ENCODE peak calls at places on chromosomes 6 and 20, in seven cellular contexts. Q, H, B, P, I, O and L are unnamed samples.

GRCh38 chr20:8043687-8044278 is 24.2 kb upstream of the TMX4 start:
- DNase-seq in Q (peak; percentile 53), H (no peak), B (peak; percentile 82), P (no peak), I (no peak), O (peak; percentile 28), L (no peak)

GRCh38 chr6:36727491-36728021 is 29.9 kb downstream of the RAB44 start:
- DNase-seq in Q (peak; percentile 57), H (no peak), B (no peak), P (no peak), I (no peak), O (no peak), L (no peak)

GRCh38 chr20:61556116-61556515 is 304.1 kb downstream of the CDH4 start:
- DNase-seq in Q (peak; percentile 79), H (no peak), B (no peak), P (no peak), I (no peak), O (no peak), L (no peak)

GRCh38 chr6:117956386-117956785 is 49.3 kb downstream of the SLC35F1 start:
- DNase-seq in Q (no peak), H (no peak), B (no peak), P (no peak), I (no peak), O (peak; percentile 18), L (no peak)

GRCh38 chr20:34473262-34473883 is 42.8 kb upstream of the DYNLRB1 start:
- DNase-seq in Q (peak; percentile 16), H (no peak), B (peak; percentile 65), P (no peak), I (peak; percentile 52), O (peak; percentile 78), L (peak; percentile 22)

GRCh38 chr6:46305833-46306232 is 135.1 kb upstream of the ENPP5 start:
- DNase-seq in Q (peak; percentile 8), H (no peak), B (no peak), P (no peak), I (no peak), O (no peak), L (no peak)

GRCh38 chr6:56708810-56709597 is 66.3 kb upstream of the DST start:
- DNase-seq in Q (peak; percentile 68), H (no peak), B (peak; percentile 78), P (no peak), I (no peak), O (no peak), L (no peak)

GRCh38 chr20:52497731-52498130 is 306.2 kb upstream of the ZFP64 start:
- DNase-seq in Q (no peak), H (no peak), B (no peak), P (no peak), I (no peak), O (no peak), L (no peak)

GRCh38 chr20:53070714-53071392 is 98.7 kb downstream of the TSHZ2 start:
- DNase-seq in Q (no peak), H (no peak), B (no peak), P (no peak), I (no peak), O (no peak), L (no peak)

GRCh38 chr6:127210725-127211124 is 55.9 kb upstream of the RNF146 start:
- DNase-seq in Q (no peak), H (no peak), B (no peak), P (no peak), I (no peak), O (no peak), L (no peak)

GRCh38 chr6:231779-232178 is 60.5 kb upstream of the DUSP22 start:
- DNase-seq in Q (no peak), H (no peak), B (no peak), P (no peak), I (no peak), O (no peak), L (no peak)

GRCh38 chr20:31608256-31608980 is 3.3 kb downstream of the ID1 start:
- DNase-seq in Q (peak; percentile 75), H (no peak), B (peak; percentile 100), P (peak; percentile 88), I (peak; percentile 87), O (peak; percentile 80), L (peak; percentile 58)

GRCh38 chr6:83707829-83708545 is 914 bp downstream of the SNAP91 start:
- DNase-seq in Q (no peak), H (no peak), B (peak; percentile 8), P (no peak), I (no peak), O (peak; percentile 71), L (no peak)

GRCh38 chr20:3106658-3107463 is 22.3 kb upstream of the AVP start:
- DNase-seq in Q (no peak), H (no peak), B (no peak), P (no peak), I (no peak), O (no peak), L (no peak)

GRCh38 chr6:153117986-153118886 is 12.8 kb downstream of the RGS17 start:
- DNase-seq in Q (peak; percentile 88), H (no peak), B (no peak), P (no peak), I (no peak), O (no peak), L (no peak)

GRCh38 chr20:38126146-38126912 is 38.7 kb downstream of the TGM2 start:
- DNase-seq in Q (no peak), H (no peak), B (no peak), P (peak; percentile 71), I (no peak), O (no peak), L (no peak)

GRCh38 chr20:32004963-32005362 is 5.3 kb upstream of the CCM2L start:
- DNase-seq in Q (no peak), H (no peak), B (no peak), P (no peak), I (no peak), O (no peak), L (no peak)

GRCh38 chr6:20172842-20173456 is 39.3 kb downstream of the MBOAT1 start:
- DNase-seq in Q (no peak), H (no peak), B (no peak), P (no peak), I (no peak), O (no peak), L (no peak)

GRCh38 chr20:7692478-7692877 is 247.8 kb downstream of the HAO1 start:
- DNase-seq in Q (peak; percentile 54), H (no peak), B (no peak), P (no peak), I (no peak), O (no peak), L (no peak)

GRCh38 chr20:35226775-35227681 is 538 bp downstream of the MMP24 start:
- DNase-seq in Q (peak; percentile 23), H (peak; percentile 19), B (peak; percentile 78), P (no peak), I (peak; percentile 34), O (peak; percentile 49), L (no peak)

GRCh38 chr20:50690562-50690978 is 772 bp downstream of the RIPOR3 start:
- DNase-seq in Q (no peak), H (no peak), B (no peak), P (no peak), I (no peak), O (peak; percentile 18), L (no peak)

GRCh38 chr6:27565839-27566779 is 93.2 kb upstream of the ZNF184 start:
- DNase-seq in Q (no peak), H (no peak), B (peak; percentile 67), P (no peak), I (no peak), O (no peak), L (no peak)
- TF ChIP-seq CTCF in Q (peak; percentile 38), H (no peak), B (peak; percentile 18), P (no peak), I (no peak), O (peak; percentile 22), L (no peak)

DNA sequence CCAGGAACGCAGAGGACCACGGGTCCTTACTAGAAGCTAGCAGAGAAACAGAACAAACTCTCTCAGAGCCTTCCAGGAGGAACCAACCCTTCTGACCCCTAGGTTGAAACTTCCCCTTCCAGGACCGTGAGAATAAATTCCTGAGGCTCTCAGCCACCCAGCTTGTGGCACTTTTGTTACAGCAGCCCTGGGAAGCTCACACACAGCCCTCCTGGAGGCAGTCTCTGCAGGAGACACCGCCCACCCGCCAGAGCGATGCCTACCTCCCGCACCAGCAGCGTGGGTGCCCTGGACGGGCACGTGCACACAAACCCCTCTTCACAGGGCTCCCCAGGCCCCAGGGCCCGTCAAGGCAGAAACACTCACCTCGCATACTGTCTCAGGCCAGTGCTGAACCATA is 4.2 kb downstream of the RNASET2 start:
- DNase-seq in Q (no peak), H (no peak), B (no peak), P (no peak), I (no peak), O (no peak), L (no peak)
- H3K4me1 ChIP-seq in Q (peaks cover 13% of the 10 kb centered on the region), H (peaks cover 55% of the 10 kb centered on the region), B (peaks cover 4% of the 10 kb centered on the region), P (peaks cover 12% of the 10 kb centered on the region), I (peaks cover 12% of the 10 kb centered on the region), O (peaks cover 4% of the 10 kb centered on the region), L (peaks cover 12% of the 10 kb centered on the region)

DNA sequence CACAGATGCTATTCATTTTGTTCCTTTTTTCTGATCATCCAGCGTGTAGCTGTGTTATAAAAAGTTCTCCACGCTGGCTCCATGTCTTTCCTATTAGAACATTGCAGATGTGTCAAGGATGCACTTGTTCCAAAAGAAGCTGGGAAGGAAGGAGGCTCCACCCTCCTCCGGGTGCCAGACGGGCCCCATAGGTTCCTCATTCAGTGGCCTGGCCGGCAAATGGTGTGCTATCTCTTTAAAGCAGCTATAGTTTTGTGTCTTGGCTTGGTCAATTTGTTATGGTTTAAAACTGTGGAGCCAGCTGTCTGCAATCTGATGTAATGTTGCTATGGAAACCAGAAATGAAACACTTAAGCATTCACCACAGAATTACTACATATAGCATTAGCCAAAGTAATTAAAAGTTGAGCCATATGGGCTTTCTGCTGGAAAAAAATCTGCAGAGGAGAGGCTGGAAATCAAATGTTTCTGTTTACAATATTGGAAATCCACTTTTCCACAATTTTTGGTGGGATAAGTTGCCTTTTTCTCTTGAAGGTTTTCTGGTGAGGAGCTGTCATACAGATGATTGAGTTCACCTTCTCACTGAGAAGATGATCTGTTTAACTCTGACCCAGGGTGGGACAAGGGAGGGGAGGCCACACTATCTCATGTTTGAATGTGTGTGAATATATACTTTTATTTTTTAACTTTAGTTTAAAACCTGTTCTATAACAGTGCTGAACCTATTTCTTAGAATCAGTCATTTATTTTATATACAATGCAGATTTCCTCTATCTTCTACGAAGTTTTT is 167.3 kb downstream of the SASH1 start:
- DNase-seq in Q (peak; percentile 79), H (no peak), B (peak; percentile 56), P (peak; percentile 92), I (peak; percentile 57), O (no peak), L (peak; percentile 78)
- H3K4me3 ChIP-seq in Q (no peak overlapping the region), H (no peak overlapping the region), B (no peak overlapping the region), P (peak overlapping the region; percentile 59), I (peak overlapping the region; percentile 12), O (no peak overlapping the region), L (peak overlapping the region; percentile 40)

GRCh38 chr6:25787469-25787868 is 32.9 kb downstream of the SLC17A4 start:
- DNase-seq in Q (no peak), H (no peak), B (no peak), P (no peak), I (no peak), O (no peak), L (no peak)

GRCh38 chr6:25789475-25789874 is 34.9 kb downstream of the SLC17A4 start:
- DNase-seq in Q (no peak), H (no peak), B (no peak), P (no peak), I (no peak), O (no peak), L (no peak)

GRCh38 chr6:25793970-25794369 is 37.9 kb downstream of the SLC17A1 start:
- DNase-seq in Q (no peak), H (no peak), B (no peak), P (no peak), I (no peak), O (no peak), L (no peak)

GRCh38 chr6:25792016-25792415 is 37.5 kb downstream of the SLC17A4 start:
- DNase-seq in Q (no peak), H (no peak), B (no peak), P (no peak), I (no peak), O (no peak), L (no peak)

GRCh38 chr6:25788305-25788922 is 33.9 kb downstream of the SLC17A4 start:
- DNase-seq in Q (peak; percentile 39), H (no peak), B (peak; percentile 60), P (peak; percentile 68), I (peak; percentile 26), O (peak; percentile 76), L (no peak)
- TF ChIP-seq CTCF in Q (peak; percentile 77), H (peak; percentile 37), B (peak; percentile 39), P (peak; percentile 34), I (peak; percentile 46), O (peak; percentile 86), L (peak; percentile 24)